ENCODE peak calls at places on chromosomes 13 and 19, in eight cellular contexts. Y is AG09309, V is fibroblast of mammary gland, K is pancreas, P is IMR-90, Q is chondrocyte, O is NB4, L is psoas muscle. M is an unnamed sample.

GRCh38 chr13:114282143-114282685 is 813 bp downstream of the UPF3A start:
- DNase-seq in P (peak; percentile 65), K (peak; percentile 75), V (peak; percentile 61), L (peak; percentile 66), O (peak; percentile 69), Y (no peak), Q (no peak), M (peak; percentile 27)

GRCh38 chr19:30664358-30665058 is 292.3 kb downstream of the ZNF536 start:
- DNase-seq in Q (no peak), L (no peak), V (peak; percentile 19), K (peak; percentile 73), O (peak; percentile 3), P (peak; percentile 4), Y (no peak), M (no peak)

GRCh38 chr19:20238025-20238623 is 71.1 kb downstream of the ZNF486 start:
- DNase-seq in Q (no peak), P (peak; percentile 77), O (peak; percentile 90), K (peak; percentile 93), Y (peak; percentile 41), L (peak; percentile 89), V (peak; percentile 85), M (peak; percentile 73)

GRCh38 chr19:47863514-47863936 is 4.5 kb downstream of the TPRX2 start:
- DNase-seq in K (peak; percentile 99), L (peak; percentile 89), P (peak; percentile 55), V (peak; percentile 62), Q (no peak), Y (no peak), O (peak; percentile 92), M (peak; percentile 100)

GRCh38 chr19:39934584-39935233 is at the start of gene FCGBP:
- DNase-seq in Y (no peak), L (no peak), V (no peak), K (no peak), O (no peak), Q (no peak), P (no peak), M (no peak)

GRCh38 chr13:32426191-32426980 is 1.5 kb downstream of the N4BP2L1 start:
- DNase-seq in P (no peak), O (peak; percentile 87), V (no peak), L (no peak), Y (no peak), K (no peak), Q (no peak), M (no peak)

GRCh38 chr13:75963318-75963717 is 327.2 kb downstream of the LMO7 start:
- DNase-seq in L (no peak), P (no peak), O (peak; percentile 14), V (peak; percentile 5), Y (no peak), Q (no peak), K (no peak), M (no peak)

GRCh38 chr19:17676295-17676694 is 11.9 kb downstream of the UNC13A start:
- DNase-seq in V (no peak), K (no peak), O (no peak), L (no peak), P (no peak), Y (no peak), Q (no peak), M (no peak)

GRCh38 chr13:42176286-42176685 is 95.7 kb upstream of the AKAP11 start:
- DNase-seq in L (no peak), V (no peak), P (no peak), O (no peak), Y (no peak), Q (no peak), K (no peak), M (no peak)

GRCh38 chr13:105774739-105775460 is 760.6 kb downstream of the EFNB2 start:
- DNase-seq in Y (no peak), V (no peak), L (no peak), P (peak; percentile 2), O (no peak), Q (no peak), K (no peak), M (no peak)

GRCh38 chr19:22832031-22832762 is at the start of gene ZNF723:
- DNase-seq in V (no peak), L (no peak), O (no peak), P (no peak), Y (no peak), Q (peak; percentile 89), K (no peak), M (no peak)

GRCh38 chr19:13953021-13953531 is 767 bp downstream of the DCAF15 start:
- DNase-seq in P (peak; percentile 39), Q (no peak), O (peak; percentile 31), L (no peak), Y (peak; percentile 29), K (no peak), V (peak; percentile 63), M (no peak)

GRCh38 chr13:21511841-21512240 is 52.7 kb upstream of the ZDHHC20 start:
- DNase-seq in P (peak; percentile 31), V (peak; percentile 33), L (no peak), Y (peak; percentile 27), Q (no peak), K (no peak), O (no peak), M (no peak)

GRCh38 chr19:45772912-45773311 is 3.9 kb upstream of the SIX5 start:
- DNase-seq in Y (no peak), O (no peak), P (no peak), V (no peak), L (no peak), Q (no peak), K (no peak), M (no peak)

DNA sequence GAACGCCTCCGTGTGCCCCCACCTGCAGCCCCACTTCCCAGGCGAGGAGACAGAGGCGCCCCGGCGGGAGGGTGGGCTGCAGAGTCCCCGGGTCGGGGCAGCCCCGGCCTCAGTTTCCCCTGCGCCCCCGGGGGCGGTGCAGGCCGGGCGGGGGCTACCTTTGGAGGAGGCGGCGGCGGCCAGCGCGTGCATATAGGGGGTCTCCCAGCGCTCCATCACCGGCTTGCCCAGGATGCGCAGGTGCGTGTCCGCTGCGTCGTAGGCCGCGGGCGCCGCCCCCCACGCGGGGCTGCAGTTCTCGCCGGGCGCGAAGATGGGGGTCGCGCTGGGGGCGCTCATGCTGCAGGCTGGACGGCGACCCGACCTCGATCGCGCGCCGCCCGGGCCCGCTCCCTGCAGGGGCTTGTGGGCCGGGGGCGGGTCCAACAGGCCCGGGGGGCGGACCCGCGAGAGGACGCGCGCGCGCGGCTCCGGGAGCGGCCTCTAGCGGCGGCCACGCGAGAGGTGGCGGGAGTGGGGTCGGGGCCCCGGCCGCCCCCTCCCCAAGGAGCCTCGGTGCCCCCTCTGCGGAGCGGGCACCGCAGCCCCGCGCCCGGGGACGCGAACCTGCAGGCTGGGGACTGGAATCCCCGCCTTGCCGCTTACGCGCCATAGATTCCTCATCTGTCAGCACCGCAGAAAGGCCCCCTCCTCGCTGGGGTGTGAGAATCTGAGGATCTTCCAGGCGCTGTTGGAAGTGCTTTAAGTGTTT is at the start of gene GAMT:
- DNase-seq in Y (no peak), V (no peak), K (peak; percentile 83), P (no peak), L (no peak), O (peak; percentile 33), Q (no peak), M (peak; percentile 45)
- TF ChIP-seq CTCF in Y (no peak), V (no peak), K (no peak), P (peak; percentile 48), L (peak; percentile 63), O (no peak), Q (peak; percentile 80), M (peak; percentile 59)

GRCh38 chr13:102484329-102484728 is 82.5 kb upstream of the FGF14 start:
- DNase-seq in Y (no peak), Q (no peak), P (peak; percentile 4), V (peak; percentile 54), L (no peak), K (no peak), O (peak; percentile 10), M (no peak)
- TF ChIP-seq CTCF in Y (no peak), Q (peak; percentile 56), P (no peak), V (peak; percentile 46), L (no peak), K (no peak), O (no peak), M (peak; percentile 17)

GRCh38 chr19:15113245-15114152 is 6.3 kb downstream of the SYDE1 start:
- DNase-seq in O (peak; percentile 17), K (no peak), L (peak; percentile 53), Q (peak; percentile 92), Y (no peak), V (no peak), P (no peak), M (no peak)

GRCh38 chr19:15110418-15110815 is 3.2 kb downstream of the SYDE1 start:
- DNase-seq in Q (no peak), K (no peak), O (no peak), P (no peak), V (no peak), L (no peak), Y (no peak), M (no peak)

GRCh38 chr19:15111758-15112157 is 4.6 kb downstream of the SYDE1 start:
- DNase-seq in Q (no peak), L (no peak), O (no peak), Y (no peak), K (no peak), V (no peak), P (no peak), M (no peak)

GRCh38 chr19:15114153-15114540 is 6.9 kb downstream of the SYDE1 start:
- DNase-seq in O (peak; percentile 17), L (no peak), Y (no peak), V (peak; percentile 79), K (no peak), Q (no peak), P (peak; percentile 65), M (no peak)

DNA sequence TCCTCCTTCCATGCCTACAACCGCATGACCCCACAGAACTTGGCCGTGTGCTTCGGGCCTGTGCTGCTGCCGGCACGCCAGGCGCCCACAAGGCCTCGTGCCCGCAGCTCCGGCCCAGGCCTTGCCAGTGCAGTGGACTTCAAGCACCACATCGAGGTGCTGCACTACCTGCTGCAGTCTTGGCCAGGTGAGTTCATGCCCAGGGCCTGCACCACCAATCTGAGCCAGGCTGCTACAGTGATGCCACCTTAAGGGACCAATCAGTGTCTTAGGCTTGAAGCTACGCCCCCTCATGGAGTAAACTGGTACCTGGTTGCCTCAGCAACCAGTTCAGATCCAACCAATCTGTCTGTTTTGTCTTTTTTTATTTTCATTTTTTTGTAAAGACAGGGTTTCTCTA is 5.2 kb downstream of the SYDE1 start:
- DNase-seq in Q (peak; percentile 75), Y (no peak), O (no peak), P (no peak), L (no peak), V (no peak), K (no peak), M (no peak)
- TF ChIP-seq CTCF in Q (peak; percentile 41), Y (peak; percentile 1), O (no peak), P (no peak), L (no peak), V (no peak), K (no peak), M (peak; percentile 30)

DNA sequence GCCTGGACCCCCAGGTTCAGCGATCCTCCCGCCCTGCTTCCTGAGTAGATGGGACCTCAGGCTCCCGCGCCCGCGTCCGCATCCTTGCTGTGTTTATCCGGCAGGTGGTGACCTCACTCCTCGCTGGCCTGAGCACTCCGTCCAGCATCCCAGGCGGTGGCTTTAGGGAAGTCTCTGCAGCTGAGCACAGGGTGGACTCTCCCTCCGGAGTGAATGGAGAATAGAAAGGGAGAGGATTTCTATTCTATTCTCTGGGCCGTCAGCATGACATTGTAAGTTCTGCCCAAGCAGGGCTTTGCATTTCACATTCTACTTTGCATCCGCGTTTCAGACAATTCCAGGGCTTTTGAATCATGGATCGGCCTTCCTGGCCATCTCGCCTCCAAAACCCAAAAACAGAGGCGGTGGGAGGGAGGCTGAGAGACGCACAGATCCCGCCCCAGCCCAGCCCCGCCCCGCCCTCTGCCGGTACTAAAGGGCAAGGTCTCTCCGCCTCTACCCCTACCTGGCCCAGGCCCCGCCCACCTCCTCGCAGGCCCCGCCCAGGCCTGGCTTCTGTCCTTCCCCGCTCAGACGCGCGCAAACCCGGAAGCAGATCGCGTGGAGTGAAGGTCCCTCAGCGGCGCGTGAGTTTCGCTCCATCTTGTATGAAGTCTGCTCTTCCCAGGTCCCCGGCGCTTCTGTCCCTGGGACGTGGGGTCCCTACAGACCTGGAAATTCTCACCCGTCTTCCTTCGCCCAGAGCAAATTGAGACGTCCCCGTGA is at the start of gene ZNF525:
- DNase-seq in V (peak; percentile 52), P (peak; percentile 59), Q (peak; percentile 94), O (peak; percentile 91), K (peak; percentile 99), Y (no peak), L (peak; percentile 90), M (peak; percentile 72)
- TF ChIP-seq CTCF in V (peak; percentile 7), P (peak; percentile 17), Q (peak; percentile 62), O (no peak), K (peak; percentile 6), Y (peak; percentile 34), L (no peak), M (peak; percentile 48)